ENCODE peak calls at places on chromosomes 7 and 10, in seven cellular contexts. H is RWPE1, Q is spleen, V is cardiac muscle cell, N is HCT116, P is neural crest cell, Y is WERI-Rb-1. K is an unnamed sample.

GRCh38 chr7:105352922-105353668 is 35.6 kb downstream of the SRPK2 start:
- DNase-seq in H (no peak), Q (no peak), V (no peak), N (no peak), P (no peak), Y (no peak), K (no peak)

GRCh38 chr10:111034598-111035310 is 42.1 kb upstream of the ADRA2A start:
- DNase-seq in H (no peak), Q (no peak), V (peak; percentile 43), N (no peak), P (no peak), Y (no peak), K (no peak)

GRCh38 chr10:103872137-103872933 is 17.0 kb upstream of the SH3PXD2A start:
- DNase-seq in H (peak; percentile 93), Q (no peak), V (no peak), N (no peak), P (no peak), Y (peak; percentile 91), K (no peak)

GRCh38 chr10:15748137-15748536 is 28.4 kb upstream of the ITGA8 start:
- DNase-seq in H (no peak), Q (no peak), V (no peak), N (no peak), P (no peak), Y (no peak), K (no peak)

GRCh38 chr10:112240441-112240840 is 42.8 kb upstream of the TECTB start:
- DNase-seq in H (no peak), Q (no peak), V (no peak), N (no peak), P (no peak), Y (no peak), K (no peak)

GRCh38 chr7:99473315-99473596 is 566 bp downstream of the ZNF789 start:
- DNase-seq in H (peak; percentile 82), Q (no peak), V (peak; percentile 81), N (peak; percentile 48), P (no peak), Y (no peak), K (no peak)

GRCh38 chr10:79202188-79203013 is 133.6 kb downstream of the ZMIZ1 start:
- DNase-seq in H (no peak), Q (peak; percentile 84), V (peak; percentile 38), N (no peak), P (peak; percentile 47), Y (peak; percentile 69), K (no peak)

GRCh38 chr10:114384601-114385000 is 19.7 kb downstream of the AFAP1L2 start:
- DNase-seq in H (no peak), Q (no peak), V (no peak), N (no peak), P (no peak), Y (no peak), K (no peak)

GRCh38 chr10:35453855-35454532 is 117.7 kb downstream of the CCNY start:
- DNase-seq in H (peak; percentile 70), Q (no peak), V (peak; percentile 77), N (no peak), P (no peak), Y (no peak), K (no peak)

GRCh38 chr7:70793060-70793459 is 338.9 kb upstream of the GALNT17 start:
- DNase-seq in H (no peak), Q (no peak), V (no peak), N (no peak), P (no peak), Y (no peak), K (no peak)

GRCh38 chr7:20787658-20788057 is 972 bp upstream of the SP8 start:
- DNase-seq in H (no peak), Q (no peak), V (no peak), N (no peak), P (no peak), Y (no peak), K (no peak)

GRCh38 chr7:56028942-56029630 is 22.2 kb downstream of the PSPH start:
- DNase-seq in H (no peak), Q (no peak), V (no peak), N (no peak), P (no peak), Y (no peak), K (no peak)

GRCh38 chr7:56030340-56030739 is 20.9 kb downstream of the PSPH start:
- DNase-seq in H (no peak), Q (peak; percentile 24), V (no peak), N (no peak), P (no peak), Y (no peak), K (no peak)

DNA sequence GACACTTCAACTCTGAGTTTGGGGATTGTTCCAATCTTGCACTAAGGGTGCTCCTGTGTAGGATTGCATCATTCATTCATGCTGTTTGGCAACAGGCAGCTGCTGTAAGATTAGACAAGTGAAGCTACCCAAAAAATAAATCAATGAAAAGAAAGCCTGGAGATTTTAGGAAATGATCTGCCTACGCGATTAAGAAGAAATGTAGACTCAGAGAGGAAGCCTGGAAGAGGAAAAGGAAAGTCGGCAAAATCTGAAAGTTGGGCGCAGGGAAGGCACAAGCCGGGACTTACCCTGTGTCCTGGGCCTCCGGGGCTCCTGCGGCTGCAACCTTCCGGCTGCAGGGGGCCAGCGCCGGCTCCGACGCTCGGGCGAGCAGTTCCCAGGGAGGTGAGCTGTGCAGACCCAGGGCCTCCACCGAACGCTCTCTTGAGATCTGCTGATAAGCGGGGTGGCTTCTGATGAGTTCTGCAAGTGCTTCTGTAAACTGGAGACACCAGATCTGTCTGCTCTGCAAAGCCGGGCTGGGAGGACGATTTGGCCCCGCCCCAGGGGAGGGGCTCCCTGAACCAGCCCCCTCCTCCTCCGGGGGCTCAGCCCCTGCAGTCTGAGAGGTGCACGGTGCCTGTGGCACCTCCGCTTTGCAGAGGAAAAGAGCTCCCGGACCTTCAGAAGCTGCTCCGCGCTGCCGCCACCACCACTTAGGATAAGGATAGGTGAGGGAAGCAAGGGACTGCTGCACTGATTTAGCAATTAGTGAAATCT is 17.4 kb downstream of the PSPH start:
- DNase-seq in H (peak; percentile 67), Q (peak; percentile 91), V (peak; percentile 79), N (peak; percentile 37), P (peak; percentile 70), Y (peak; percentile 92), K (peak; percentile 64)
- TF ChIP-seq CTCF in H (no peak), Q (no peak), V (peak; percentile 42), N (peak; percentile 40), P (peak; percentile 53), Y (no peak), K (peak; percentile 55)

GRCh38 chr10:122551450-122551849 is 9.1 kb upstream of the DMBT1 start:
- DNase-seq in H (no peak), Q (no peak), V (no peak), N (no peak), P (no peak), Y (no peak), K (no peak)
- TF ChIP-seq CTCF in H (no peak), Q (peak; percentile 21), V (no peak), N (no peak), P (no peak), Y (no peak), K (no peak)

GRCh38 chr7:34759477-34760125 is 101.6 kb downstream of the NPSR1 start:
- DNase-seq in H (peak; percentile 47), Q (no peak), V (peak; percentile 66), N (peak; percentile 48), P (peak; percentile 2), Y (peak; percentile 17), K (no peak)
- TF ChIP-seq CTCF in H (peak; percentile 69), Q (peak; percentile 38), V (peak; percentile 74), N (peak; percentile 71), P (peak; percentile 69), Y (peak; percentile 63), K (peak; percentile 67)

GRCh38 chr10:54985732-54986131 is 184.7 kb upstream of the PCDH15 start:
- DNase-seq in H (peak; percentile 2), Q (no peak), V (no peak), N (no peak), P (no peak), Y (no peak), K (no peak)
- TF ChIP-seq CTCF in H (peak; percentile 42), Q (no peak), V (peak; percentile 8), N (no peak), P (peak; percentile 65), Y (peak; percentile 35), K (peak; percentile 68)

K was measured in progenitor cell of endocrine pancreas.